ENCODE peak calls at places on chromosomes 4 and X, in nine cellular contexts. G is foreskin keratinocyte, L is lower lobe of right lung, C is foreskin fibroblast, I is AG09309, A is progenitor cell of endocrine pancreas, F is fibroblast of mammary gland, H is cardiac muscle cell, E is CD14-positive monocyte. O is an unnamed sample.

GRCh38 chrX:11080721-11081120 is 30.4 kb upstream of the HCCS start:
- DNase-seq in G (no peak), L (no peak), C (no peak), I (no peak), A (no peak), F (no peak), H (no peak), E (no peak), O (no peak)

GRCh38 chrX:17024896-17025295 is 78.4 kb downstream of the REPS2 start:
- DNase-seq in G (no peak), L (no peak), C (no peak), I (no peak), A (no peak), F (no peak), H (peak), E (no peak), O (no peak)

GRCh38 chr4:106615407-106615945 is 246.9 kb upstream of the GIMD1 start:
- DNase-seq in G (no peak), L (no peak), C (no peak), I (no peak), A (no peak), F (no peak), H (no peak), E (no peak), O (no peak)

GRCh38 chrX:346034-346813 is 27.6 kb upstream of the GTPBP6 start:
- DNase-seq in G (no peak), L (peak), C (no peak), I (no peak), A (no peak), F (no peak), H (no peak), E (no peak), O (peak)

GRCh38 chr4:172716291-172716690 is 452.3 kb upstream of the GALNT7 start:
- DNase-seq in G (no peak), L (no peak), C (no peak), I (no peak), A (no peak), F (no peak), H (no peak), E (no peak), O (no peak)

GRCh38 chr4:2066571-2067445 is 7.7 kb downstream of the NAT8L start:
- DNase-seq in G (no peak), L (no peak), C (no peak), I (no peak), A (no peak), F (no peak), H (no peak), E (peak), O (no peak)

GRCh38 chrX:97096385-97096784 is 212.7 kb downstream of the RPA4 start:
- DNase-seq in G (no peak), L (no peak), C (no peak), I (no peak), A (no peak), F (no peak), H (peak), E (no peak), O (no peak)

GRCh38 chr4:82223715-82224114 is 150.1 kb downstream of the HNRNPD start:
- DNase-seq in G (no peak), L (peak), C (no peak), I (no peak), A (no peak), F (no peak), H (peak), E (peak), O (no peak)

GRCh38 chr4:86512631-86513030 is 81.5 kb upstream of the PTPN13 start:
- DNase-seq in G (peak), L (no peak), C (no peak), I (no peak), A (no peak), F (no peak), H (no peak), E (no peak), O (no peak)

GRCh38 chr4:145769450-145770037 is 89.6 kb downstream of the C4orf51 start:
- DNase-seq in G (no peak), L (no peak), C (peak), I (no peak), A (no peak), F (no peak), H (no peak), E (no peak), O (no peak)

GRCh38 chr4:173182403-173182802 is 13.8 kb downstream of the GALNT7 start:
- DNase-seq in G (peak), L (no peak), C (peak), I (peak), A (no peak), F (peak), H (peak), E (peak), O (no peak)

GRCh38 chrX:149962859-149963757 is 24.8 kb upstream of the EOLA2 start:
- DNase-seq in G (peak), L (no peak), C (peak), I (peak), A (no peak), F (peak), H (peak), E (no peak), O (no peak)

GRCh38 chr4:165761968-165762367 is 111.1 kb upstream of the TLL1 start:
- DNase-seq in G (no peak), L (no peak), C (no peak), I (no peak), A (no peak), F (no peak), H (no peak), E (no peak), O (no peak)

GRCh38 chr4:112766422-112766821 is 129.5 kb downstream of the LARP7 start:
- DNase-seq in G (no peak), L (no peak), C (peak), I (peak), A (no peak), F (peak), H (peak), E (no peak), O (no peak)
- TF ChIP-seq CTCF in G (peak), L (no peak), C (peak), I (peak), A (peak), F (peak), H (peak), E (no peak), O (no peak)

DNA sequence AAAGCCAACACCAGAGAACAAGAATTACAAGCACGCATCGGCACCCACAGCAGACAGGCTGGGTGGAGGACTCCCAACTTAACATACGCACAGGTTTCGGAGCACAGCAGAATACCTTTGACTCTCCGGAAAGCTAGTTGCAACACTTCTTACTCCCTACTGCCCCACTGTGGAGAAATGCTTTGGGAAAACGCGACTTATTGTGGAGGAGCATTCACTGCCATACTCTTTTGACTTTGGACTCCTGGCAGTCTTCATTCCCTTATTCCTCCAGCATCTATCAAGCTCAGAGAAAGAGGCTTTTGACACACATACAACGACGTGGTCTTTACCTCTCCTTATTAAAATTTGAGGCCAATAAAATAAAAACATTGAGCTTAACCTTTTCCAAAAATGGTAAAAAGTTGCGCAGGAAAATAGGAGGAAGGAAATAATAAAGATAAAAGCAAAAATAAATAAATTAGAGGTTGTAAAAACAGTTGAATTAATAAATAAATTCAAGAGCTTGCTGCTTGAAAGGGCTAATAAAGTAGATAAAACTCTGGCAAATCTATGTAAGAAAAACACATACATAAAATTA is 41.4 kb upstream of the GPC3 start:
- DNase-seq in G (peak), L (no peak), C (no peak), I (no peak), A (peak), F (peak), H (peak), E (no peak), O (peak)
- TF ChIP-seq CTCF in G (peak), L (peak), C (peak), I (peak), A (peak), F (peak), H (peak), E (peak), O (peak)

GRCh38 chrX:130263016-130263415 is 5.7 kb downstream of the ZNF280C start:
- DNase-seq in G (no peak), L (no peak), C (peak), I (no peak), A (no peak), F (peak), H (peak), E (no peak), O (no peak)

GRCh38 chrX:130264573-130264972 is 4.1 kb downstream of the ZNF280C start:
- DNase-seq in G (no peak), L (no peak), C (no peak), I (no peak), A (no peak), F (peak), H (peak), E (no peak), O (no peak)

GRCh38 chrX:130268500-130269170 is at the start of gene ZNF280C:
- DNase-seq in G (peak), L (peak), C (peak), I (peak), A (peak), F (peak), H (peak), E (peak), O (peak)
- TF ChIP-seq CTCF in G (peak), L (peak), C (no peak), I (peak), A (peak), F (peak), H (peak), E (no peak), O (no peak)

GRCh38 chr4:95636061-95636460 is 87.3 kb upstream of the UNC5C start:
- DNase-seq in G (no peak), L (no peak), C (no peak), I (no peak), A (no peak), F (no peak), H (no peak), E (no peak), O (no peak)

GRCh38 chr4:95641571-95641970 is 92.8 kb upstream of the UNC5C start:
- DNase-seq in G (no peak), L (no peak), C (no peak), I (no peak), A (no peak), F (no peak), H (no peak), E (no peak), O (no peak)

GRCh38 chr4:95640337-95640736 is 91.6 kb upstream of the UNC5C start:
- DNase-seq in G (no peak), L (no peak), C (no peak), I (no peak), A (no peak), F (no peak), H (no peak), E (no peak), O (no peak)

GRCh38 chr4:95638920-95639501 is 90.2 kb upstream of the UNC5C start:
- DNase-seq in G (peak), L (no peak), C (no peak), I (no peak), A (no peak), F (no peak), H (peak), E (no peak), O (no peak)

DNA sequence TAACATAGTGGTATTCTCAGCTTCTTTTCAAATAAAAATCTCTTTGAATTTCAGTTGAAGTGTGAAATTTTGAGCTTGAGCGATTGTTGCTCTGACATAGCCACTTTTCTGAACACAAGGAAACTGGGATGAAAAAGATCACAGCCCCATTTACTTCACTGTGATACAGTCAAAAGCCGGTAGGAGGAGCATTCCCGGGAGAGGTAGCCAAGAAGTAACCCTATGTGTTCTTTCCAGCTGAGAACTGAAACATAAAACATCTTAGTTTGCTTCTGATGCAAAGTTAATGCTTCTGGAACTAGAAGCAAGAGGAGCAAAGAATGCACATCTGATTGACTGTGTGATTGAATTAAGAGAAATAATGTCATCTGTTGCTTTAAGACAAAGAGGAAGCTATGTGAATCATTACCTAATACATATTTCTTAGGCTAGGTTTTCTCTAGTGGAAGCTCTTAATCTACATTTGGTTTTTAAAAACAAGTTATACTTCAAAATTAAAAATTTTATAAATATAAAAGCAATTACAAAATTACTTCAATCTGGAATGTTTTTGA is 88.4 kb upstream of the UNC5C start:
- DNase-seq in G (peak), L (no peak), C (no peak), I (no peak), A (no peak), F (peak), H (peak), E (no peak), O (no peak)
- TF ChIP-seq CTCF in G (peak), L (peak), C (no peak), I (no peak), A (peak), F (peak), H (peak), E (no peak), O (peak)

GRCh38 chr4:22873899-22874298 is 181.2 kb downstream of the GBA3 start:
- DNase-seq in G (no peak), L (no peak), C (no peak), I (no peak), A (no peak), F (no peak), H (no peak), E (no peak), O (no peak)

GRCh38 chr4:22874334-22874912 is 181.7 kb downstream of the GBA3 start:
- DNase-seq in G (no peak), L (no peak), C (no peak), I (no peak), A (no peak), F (no peak), H (no peak), E (no peak), O (no peak)

GRCh38 chr4:22870847-22871246 is 178.1 kb downstream of the GBA3 start:
- DNase-seq in G (no peak), L (no peak), C (no peak), I (no peak), A (no peak), F (no peak), H (no peak), E (no peak), O (no peak)

DNA sequence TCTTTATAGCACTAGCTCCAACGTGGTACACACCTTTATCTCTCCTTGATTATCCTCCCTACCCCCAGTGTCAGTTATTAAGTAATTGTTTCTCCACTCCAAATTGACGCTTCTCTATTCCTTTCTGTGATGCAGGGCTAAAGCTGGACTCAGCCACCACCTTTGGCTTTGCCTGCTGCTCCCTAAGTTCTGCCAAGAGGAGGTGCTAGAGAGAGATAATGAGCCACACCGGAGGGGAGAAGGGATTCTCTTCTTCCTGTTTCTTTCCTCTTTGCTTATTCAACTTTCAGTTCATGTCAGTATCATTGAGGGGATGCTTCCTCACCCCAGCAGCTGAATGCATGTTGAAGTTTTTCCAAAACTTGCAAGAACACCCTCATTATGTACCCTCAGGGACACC is 176.5 kb downstream of the GBA3 start:
- DNase-seq in G (no peak), L (no peak), C (no peak), I (no peak), A (no peak), F (no peak), H (no peak), E (no peak), O (no peak)
- TF ChIP-seq CTCF in G (no peak), L (no peak), C (no peak), I (no peak), A (no peak), F (no peak), H (no peak), E (no peak), O (no peak)

DNA sequence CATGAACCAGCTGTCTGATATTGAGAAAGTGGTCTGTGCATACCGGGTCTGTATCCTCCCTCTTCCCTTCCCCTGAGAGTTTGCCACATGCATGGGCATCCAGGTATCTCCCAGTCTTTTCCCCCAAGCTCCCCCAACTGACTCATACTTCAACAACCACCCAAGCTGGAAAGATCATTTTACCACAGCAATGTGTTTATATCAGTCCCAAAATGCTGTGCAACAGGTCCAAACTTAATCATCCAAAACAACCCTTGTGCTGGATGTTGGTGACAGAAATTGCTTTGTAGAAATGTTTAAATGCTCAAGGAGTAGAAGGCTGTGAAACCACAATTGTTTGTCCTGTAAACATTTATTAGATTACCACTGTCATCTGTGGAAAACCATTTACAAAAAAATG is 286.8 kb upstream of the KLF3 start:
- DNase-seq in G (no peak), L (no peak), C (no peak), I (no peak), A (no peak), F (no peak), H (no peak), E (no peak), O (no peak)
- TF ChIP-seq CTCF in G (no peak), L (no peak), C (no peak), I (no peak), A (no peak), F (no peak), H (no peak), E (no peak), O (no peak)

DNA sequence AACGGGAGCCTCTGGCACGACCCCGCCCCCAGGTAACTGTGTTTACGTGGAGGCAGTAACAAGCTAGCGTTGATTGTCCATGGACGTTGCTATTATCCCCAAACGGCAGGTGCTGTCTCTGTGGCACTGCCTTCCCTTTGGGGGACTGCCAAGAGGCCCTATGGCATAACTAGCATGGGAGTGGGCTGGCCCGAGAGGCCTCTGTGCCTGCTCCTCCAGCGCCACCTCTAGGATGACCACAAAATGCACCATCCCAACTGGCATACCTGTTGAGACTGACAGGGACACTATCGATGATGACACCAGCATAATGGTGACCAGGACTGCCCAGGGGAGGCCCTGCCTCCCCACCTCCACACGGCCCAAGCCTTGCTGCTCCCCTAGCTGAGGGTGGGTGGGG is 1.5 kb downstream of the SRPK3 start:
- DNase-seq in G (no peak), L (no peak), C (no peak), I (no peak), A (no peak), F (no peak), H (no peak), E (no peak), O (no peak)
- TF ChIP-seq CTCF in G (peak), L (no peak), C (no peak), I (no peak), A (no peak), F (no peak), H (no peak), E (no peak), O (no peak)

GRCh38 chr4:10738826-10739489 is 54.4 kb upstream of the CLNK start:
- DNase-seq in G (no peak), L (no peak), C (no peak), I (no peak), A (no peak), F (no peak), H (no peak), E (no peak), O (no peak)

GRCh38 chr4:10734697-10735096 is 50.1 kb upstream of the CLNK start:
- DNase-seq in G (no peak), L (no peak), C (no peak), I (no peak), A (no peak), F (no peak), H (no peak), E (no peak), O (no peak)

GRCh38 chr4:10736266-10736665 is 51.7 kb upstream of the CLNK start:
- DNase-seq in G (no peak), L (no peak), C (no peak), I (no peak), A (no peak), F (no peak), H (no peak), E (no peak), O (no peak)

GRCh38 chr4:10736895-10737294 is 52.3 kb upstream of the CLNK start:
- DNase-seq in G (no peak), L (no peak), C (no peak), I (no peak), A (no peak), F (no peak), H (no peak), E (no peak), O (no peak)

DNA sequence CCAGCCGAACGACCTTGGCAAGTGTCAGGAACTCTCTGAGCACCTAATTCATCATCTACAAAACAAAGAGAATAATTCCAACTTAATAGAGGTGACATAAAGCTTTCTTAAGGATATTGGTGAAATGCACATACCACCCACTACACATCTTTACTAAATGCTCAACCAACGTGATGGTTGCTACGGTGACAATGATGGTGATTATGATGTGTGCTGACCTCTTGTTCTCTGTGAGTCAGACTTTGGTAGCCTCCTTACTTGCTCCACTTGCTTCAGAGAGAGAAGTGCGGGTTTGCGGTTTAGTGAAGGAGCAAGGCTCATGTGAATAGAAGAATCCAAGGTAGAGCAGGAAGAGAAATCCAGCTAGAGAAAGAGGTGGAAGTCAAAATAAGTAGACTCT is 52.8 kb upstream of the CLNK start:
- DNase-seq in G (no peak), L (no peak), C (peak), I (no peak), A (no peak), F (peak), H (no peak), E (no peak), O (no peak)
- TF ChIP-seq CTCF in G (no peak), L (no peak), C (no peak), I (no peak), A (no peak), F (no peak), H (no peak), E (no peak), O (no peak)

DNA sequence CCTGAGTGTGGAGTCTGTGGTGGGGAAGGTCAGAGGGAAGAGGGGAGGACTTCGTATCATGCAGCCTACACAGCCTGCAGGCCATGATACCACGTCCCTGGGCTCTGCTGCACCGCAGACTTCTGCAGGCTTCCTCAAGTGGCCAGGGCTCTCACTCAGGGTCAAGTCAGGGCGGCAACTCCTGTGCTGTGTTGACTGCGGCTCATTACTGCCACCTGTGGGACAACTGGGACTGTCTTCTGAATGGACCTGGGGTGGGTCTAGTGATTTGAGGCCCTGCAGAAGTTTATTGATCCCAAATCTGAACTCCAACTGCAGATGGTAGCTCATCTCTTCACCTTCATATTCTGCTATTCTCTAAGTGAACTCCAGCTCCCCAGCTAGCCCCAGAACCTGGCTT is 167.1 kb downstream of the NSUN7 start:
- DNase-seq in G (no peak), L (peak), C (no peak), I (no peak), A (no peak), F (peak), H (peak), E (no peak), O (no peak)
- TF ChIP-seq CTCF in G (peak), L (peak), C (peak), I (peak), A (peak), F (peak), H (peak), E (peak), O (no peak)

O was measured in mesothelial cell of epicardium.